ENCODE peak calls at places on chromosomes 3 and 15, in six cellular contexts. One of them, this sample, is unnamed.

GRCh38 chr3:105093371-105093770 is 273.3 kb upstream of the ALCAM start:
- DNase-seq in A549: no peak
- DNase-seq in PC-9: no peak
- DNase-seq in fibroblast of lung: no peak
- DNase-seq in GM23248: no peak
- DNase-seq in Karpas-422: no peak
- DNase-seq in this sample: no peak

GRCh38 chr3:188927971-188928370 is 243.8 kb upstream of the TPRG1 start:
- DNase-seq in A549: no peak
- DNase-seq in PC-9: no peak
- DNase-seq in fibroblast of lung: no peak
- DNase-seq in GM23248: no peak
- DNase-seq in Karpas-422: no peak
- DNase-seq in this sample: no peak

GRCh38 chr3:136209921-136210320 is 13.8 kb upstream of the MSL2 start:
- DNase-seq in A549: no peak
- DNase-seq in PC-9: peak; percentile 50
- DNase-seq in fibroblast of lung: no peak
- DNase-seq in GM23248: peak; percentile 32
- DNase-seq in Karpas-422: no peak
- DNase-seq in this sample: peak; percentile 78

GRCh38 chr3:59017617-59017984 is 32.2 kb downstream of the CFAP20DC start:
- DNase-seq in A549: no peak
- DNase-seq in PC-9: no peak
- DNase-seq in fibroblast of lung: no peak
- DNase-seq in GM23248: no peak
- DNase-seq in Karpas-422: no peak
- DNase-seq in this sample: no peak

GRCh38 chr3:125013095-125013494 is 42.7 kb downstream of the HEG1 start:
- DNase-seq in A549: no peak
- DNase-seq in PC-9: no peak
- DNase-seq in fibroblast of lung: no peak
- DNase-seq in GM23248: no peak
- DNase-seq in Karpas-422: no peak
- DNase-seq in this sample: no peak

GRCh38 chr3:187567741-187568140 is 102.5 kb downstream of the SST start:
- DNase-seq in A549: no peak
- DNase-seq in PC-9: no peak
- DNase-seq in fibroblast of lung: no peak
- DNase-seq in GM23248: peak; percentile 65
- DNase-seq in Karpas-422: no peak
- DNase-seq in this sample: peak; percentile 81

GRCh38 chr3:131735544-131735943 is 232.8 kb upstream of the MRPL3 start:
- DNase-seq in A549: no peak
- DNase-seq in PC-9: no peak
- DNase-seq in fibroblast of lung: no peak
- DNase-seq in GM23248: peak; percentile 23
- DNase-seq in Karpas-422: no peak
- DNase-seq in this sample: no peak

GRCh38 chr3:170585937-170586310 is at the start of gene SLC7A14:
- DNase-seq in A549: no peak
- DNase-seq in PC-9: no peak
- DNase-seq in fibroblast of lung: no peak
- DNase-seq in GM23248: peak; percentile 37
- DNase-seq in Karpas-422: no peak
- DNase-seq in this sample: peak; percentile 81

GRCh38 chr15:31359722-31360111 is 33.1 kb downstream of the KLF13 start:
- DNase-seq in A549: no peak
- DNase-seq in PC-9: no peak
- DNase-seq in fibroblast of lung: no peak
- DNase-seq in GM23248: no peak
- DNase-seq in Karpas-422: no peak
- DNase-seq in this sample: peak; percentile 15

GRCh38 chr3:111947179-111947727 is 31.6 kb upstream of the ABHD10 start:
- DNase-seq in A549: no peak
- DNase-seq in PC-9: no peak
- DNase-seq in fibroblast of lung: peak; percentile 69
- DNase-seq in GM23248: peak; percentile 74
- DNase-seq in Karpas-422: no peak
- DNase-seq in this sample: no peak

GRCh38 chr15:51382787-51383186 is 41.3 kb downstream of the GLDN start:
- DNase-seq in A549: peak; percentile 55
- DNase-seq in PC-9: no peak
- DNase-seq in fibroblast of lung: peak; percentile 61
- DNase-seq in GM23248: peak; percentile 79
- DNase-seq in Karpas-422: peak; percentile 80
- DNase-seq in this sample: peak; percentile 93

GRCh38 chr3:47016934-47017435 is 37.5 kb downstream of the NBEAL2 start:
- DNase-seq in A549: no peak
- DNase-seq in PC-9: no peak
- DNase-seq in fibroblast of lung: peak; percentile 53
- DNase-seq in GM23248: peak; percentile 90
- DNase-seq in Karpas-422: peak; percentile 78
- DNase-seq in this sample: peak; percentile 93

GRCh38 chr15:86571873-86572272 is 492.2 kb downstream of the AGBL1 start:
- DNase-seq in A549: no peak
- DNase-seq in PC-9: no peak
- DNase-seq in fibroblast of lung: no peak
- DNase-seq in GM23248: no peak
- DNase-seq in Karpas-422: no peak
- DNase-seq in this sample: no peak

GRCh38 chr3:23889950-23890349 is 26.8 kb downstream of the NKIRAS1 start:
- DNase-seq in A549: no peak
- DNase-seq in PC-9: no peak
- DNase-seq in fibroblast of lung: no peak
- DNase-seq in GM23248: no peak
- DNase-seq in Karpas-422: no peak
- DNase-seq in this sample: no peak

GRCh38 chr3:70539908-70540307 is 227.5 kb upstream of the MDFIC2 start:
- DNase-seq in A549: no peak
- DNase-seq in PC-9: no peak
- DNase-seq in fibroblast of lung: no peak
- DNase-seq in GM23248: no peak
- DNase-seq in Karpas-422: peak; percentile 48
- DNase-seq in this sample: no peak

GRCh38 chr3:16807441-16807840 is 77.3 kb upstream of the PLCL2 start:
- DNase-seq in A549: no peak
- DNase-seq in PC-9: no peak
- DNase-seq in fibroblast of lung: no peak
- DNase-seq in GM23248: peak; percentile 82
- DNase-seq in Karpas-422: no peak
- DNase-seq in this sample: peak; percentile 38

GRCh38 chr15:43214592-43215295 is 6.1 kb downstream of the EPB42 start:
- DNase-seq in A549: no peak
- DNase-seq in PC-9: no peak
- DNase-seq in fibroblast of lung: no peak
- DNase-seq in GM23248: no peak
- DNase-seq in Karpas-422: no peak
- DNase-seq in this sample: no peak

GRCh38 chr15:75149911-75150709 is 51.6 kb upstream of the C15orf39 start:
- DNase-seq in A549: no peak
- DNase-seq in PC-9: peak; percentile 79
- DNase-seq in fibroblast of lung: peak; percentile 52
- DNase-seq in GM23248: peak; percentile 93
- DNase-seq in Karpas-422: no peak
- DNase-seq in this sample: peak; percentile 87

GRCh38 chr3:17190353-17191078 is 305.8 kb downstream of the PLCL2 start:
- DNase-seq in A549: no peak
- DNase-seq in PC-9: no peak
- DNase-seq in fibroblast of lung: no peak
- DNase-seq in GM23248: no peak
- DNase-seq in Karpas-422: no peak
- DNase-seq in this sample: no peak

GRCh38 chr15:53126144-53126543 is 336.0 kb upstream of the ONECUT1 start:
- DNase-seq in A549: no peak
- DNase-seq in PC-9: no peak
- DNase-seq in fibroblast of lung: no peak
- DNase-seq in GM23248: no peak
- DNase-seq in Karpas-422: no peak
- DNase-seq in this sample: no peak

GRCh38 chr3:109994853-109995252 is 657.5 kb upstream of the DPPA4 start:
- DNase-seq in A549: no peak
- DNase-seq in PC-9: no peak
- DNase-seq in fibroblast of lung: no peak
- DNase-seq in GM23248: no peak
- DNase-seq in Karpas-422: no peak
- DNase-seq in this sample: no peak

GRCh38 chr3:109018828-109019227 is 65.1 kb upstream of the GUCA1C start:
- DNase-seq in A549: no peak
- DNase-seq in PC-9: no peak
- DNase-seq in fibroblast of lung: no peak
- DNase-seq in GM23248: peak; percentile 17
- DNase-seq in Karpas-422: peak; percentile 62
- DNase-seq in this sample: peak; percentile 41

GRCh38 chr3:8964436-8965370 is 1.4 kb upstream of the RAD18 start:
- DNase-seq in A549: peak; percentile 47
- DNase-seq in PC-9: peak; percentile 82
- DNase-seq in fibroblast of lung: peak; percentile 53
- DNase-seq in GM23248: peak; percentile 84
- DNase-seq in Karpas-422: no peak
- DNase-seq in this sample: peak; percentile 81

GRCh38 chr3:186951640-186952552 is 21.6 kb downstream of the ST6GAL1 start:
- DNase-seq in A549: no peak
- DNase-seq in PC-9: no peak
- DNase-seq in fibroblast of lung: no peak
- DNase-seq in GM23248: no peak
- DNase-seq in Karpas-422: no peak
- DNase-seq in this sample: no peak

GRCh38 chr15:77398927-77399326 is 21.0 kb downstream of the PEAK1 start:
- DNase-seq in A549: no peak
- DNase-seq in PC-9: no peak
- DNase-seq in fibroblast of lung: no peak
- DNase-seq in GM23248: no peak
- DNase-seq in Karpas-422: no peak
- DNase-seq in this sample: no peak

GRCh38 chr15:70214941-70215635 is 117.4 kb upstream of the TLE3 start:
- DNase-seq in A549: no peak
- DNase-seq in PC-9: no peak
- DNase-seq in fibroblast of lung: no peak
- DNase-seq in GM23248: no peak
- DNase-seq in Karpas-422: no peak
- DNase-seq in this sample: no peak

GRCh38 chr15:59918994-59919951 is 84.8 kb upstream of the FOXB1 start:
- DNase-seq in A549: peak; percentile 17
- DNase-seq in PC-9: peak; percentile 84
- DNase-seq in fibroblast of lung: no peak
- DNase-seq in GM23248: peak; percentile 93
- DNase-seq in Karpas-422: no peak
- DNase-seq in this sample: peak; percentile 54

DNA sequence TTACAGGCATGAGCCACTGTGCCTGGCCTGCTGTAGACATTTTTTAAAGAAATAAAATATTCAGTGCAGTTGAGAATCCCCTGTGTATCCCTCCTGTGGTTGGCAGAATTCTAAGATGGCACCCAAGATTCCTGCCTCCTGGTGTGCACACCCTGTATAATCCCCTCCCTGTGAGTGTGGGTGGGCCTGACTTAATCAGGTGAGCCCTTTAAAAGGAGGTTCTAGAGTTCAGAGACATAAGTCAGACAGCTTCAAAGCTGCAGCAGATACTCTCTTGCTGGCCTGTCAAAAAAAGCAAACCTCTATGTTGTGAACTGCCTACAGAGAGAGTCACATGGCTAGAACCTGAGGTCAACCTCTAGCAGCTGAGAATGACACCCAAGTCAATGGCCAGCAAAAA is 7.0 kb upstream of the VIPR1 start:
- DNase-seq in A549: no peak
- DNase-seq in PC-9: no peak
- DNase-seq in fibroblast of lung: no peak
- DNase-seq in GM23248: no peak
- DNase-seq in Karpas-422: no peak
- DNase-seq in this sample: no peak
- H3K4me2 ChIP-seq in A549: no peak overlapping the region
- H3K4me2 ChIP-seq in PC-9: no peak overlapping the region
- H3K4me2 ChIP-seq in fibroblast of lung: no peak overlapping the region
- H3K4me2 ChIP-seq in GM23248: no peak overlapping the region
- H3K4me2 ChIP-seq in Karpas-422: no peak overlapping the region
- H3K4me2 ChIP-seq in this sample: no peak overlapping the region

DNA sequence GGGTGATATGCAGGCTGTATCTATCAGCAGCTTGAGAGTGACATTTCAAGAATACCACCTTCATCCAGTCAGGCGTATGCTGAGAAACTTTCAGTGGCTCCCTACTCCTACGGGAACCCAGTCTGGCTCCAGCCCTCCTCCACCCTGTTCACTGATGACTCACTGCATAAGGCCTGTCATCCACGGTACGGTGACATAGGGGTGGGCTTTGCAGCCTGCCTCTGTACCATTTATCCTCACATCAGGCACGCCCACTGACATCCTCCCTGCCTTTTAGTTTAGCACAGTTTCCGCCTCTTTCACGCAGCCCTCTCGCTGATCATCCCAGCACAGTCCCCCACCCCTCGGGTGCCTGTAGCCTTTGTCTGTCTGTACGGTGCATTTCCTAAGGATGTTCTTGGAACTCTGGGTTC is 11.7 kb downstream of the PXYLP1 start:
- DNase-seq in A549: no peak
- DNase-seq in PC-9: no peak
- DNase-seq in fibroblast of lung: no peak
- DNase-seq in GM23248: peak; percentile 69
- DNase-seq in Karpas-422: no peak
- DNase-seq in this sample: no peak
- H3K4me3 ChIP-seq in A549: no peak overlapping the region
- H3K4me3 ChIP-seq in PC-9: no peak overlapping the region
- H3K4me3 ChIP-seq in fibroblast of lung: no peak overlapping the region
- H3K4me3 ChIP-seq in GM23248: no peak overlapping the region
- H3K4me3 ChIP-seq in Karpas-422: no peak overlapping the region
- H3K4me3 ChIP-seq in this sample: no peak overlapping the region

GRCh38 chr3:172536505-172536904 is 13.3 kb upstream of the TNFSF10 start:
- DNase-seq in A549: no peak
- DNase-seq in PC-9: peak; percentile 79
- DNase-seq in fibroblast of lung: no peak
- DNase-seq in GM23248: no peak
- DNase-seq in Karpas-422: no peak
- DNase-seq in this sample: no peak

GRCh38 chr3:172538368-172539264 is 15.4 kb upstream of the TNFSF10 start:
- DNase-seq in A549: no peak
- DNase-seq in PC-9: no peak
- DNase-seq in fibroblast of lung: no peak
- DNase-seq in GM23248: no peak
- DNase-seq in Karpas-422: no peak
- DNase-seq in this sample: no peak

GRCh38 chr3:172536993-172537419 is 13.8 kb upstream of the TNFSF10 start:
- DNase-seq in A549: no peak
- DNase-seq in PC-9: no peak
- DNase-seq in fibroblast of lung: no peak
- DNase-seq in GM23248: no peak
- DNase-seq in Karpas-422: no peak
- DNase-seq in this sample: no peak

GRCh38 chr3:172537521-172538158 is 14.4 kb upstream of the TNFSF10 start:
- DNase-seq in A549: no peak
- DNase-seq in PC-9: no peak
- DNase-seq in fibroblast of lung: no peak
- DNase-seq in GM23248: no peak
- DNase-seq in Karpas-422: no peak
- DNase-seq in this sample: no peak

GRCh38 chr3:172539273-172539672 is 16.0 kb upstream of the TNFSF10 start:
- DNase-seq in A549: no peak
- DNase-seq in PC-9: no peak
- DNase-seq in fibroblast of lung: no peak
- DNase-seq in GM23248: no peak
- DNase-seq in Karpas-422: no peak
- DNase-seq in this sample: no peak
- H3K4me1 ChIP-seq in A549: peaks cover 14% of the 10 kb centered on the region
- H3K4me1 ChIP-seq in PC-9: peaks cover 41% of the 10 kb centered on the region
- H3K4me1 ChIP-seq in fibroblast of lung: no peaks in the 10 kb centered on the region
- H3K4me1 ChIP-seq in GM23248: peaks cover 12% of the 10 kb centered on the region
- H3K4me1 ChIP-seq in Karpas-422: no peaks in the 10 kb centered on the region
- H3K4me1 ChIP-seq in this sample: peaks cover 6% of the 10 kb centered on the region

GRCh38 chr3:72888546-72889309 is 882 bp downstream of the GXYLT2 start:
- DNase-seq in A549: peak; percentile 43
- DNase-seq in PC-9: no peak
- DNase-seq in fibroblast of lung: peak; percentile 37
- DNase-seq in GM23248: peak; percentile 14
- DNase-seq in Karpas-422: no peak
- DNase-seq in this sample: no peak
- H3K4me2 ChIP-seq in A549: peak overlapping the region; percentile 90
- H3K4me2 ChIP-seq in PC-9: peak overlapping the region; percentile 87
- H3K4me2 ChIP-seq in fibroblast of lung: peak overlapping the region; percentile 80
- H3K4me2 ChIP-seq in GM23248: peak overlapping the region; percentile 94
- H3K4me2 ChIP-seq in Karpas-422: peak overlapping the region; percentile 43
- H3K4me2 ChIP-seq in this sample: peak overlapping the region; percentile 94

This sample was measured in osteoblast.